ENCODE peak calls at places on chromosomes 1 and 21, in seven cellular contexts. P is CD8-positive, alpha-beta T cell; M is foreskin fibroblast; N is AG10803; H is dorsolateral prefrontal cortex; K is cardiac muscle cell; Z is AG09309. V is an unnamed sample.

GRCh38 chr1:3032970-3033794 is 11.9 kb downstream of the ACTRT2 start:
- DNase-seq in P (peak), M (no peak), N (no peak), H (no peak), K (no peak), Z (no peak), V (no peak)

GRCh38 chr1:178101654-178102053 is 7.8 kb downstream of the RASAL2 start:
- DNase-seq in P (no peak), M (no peak), N (peak), H (no peak), K (no peak), Z (no peak), V (no peak)

GRCh38 chr1:7827134-7827955 is 25.5 kb downstream of the UTS2 start:
- DNase-seq in P (peak), M (no peak), N (peak), H (no peak), K (no peak), Z (no peak), V (no peak)

GRCh38 chr1:4481451-4481850 is 173.0 kb upstream of the AJAP1 start:
- DNase-seq in P (no peak), M (no peak), N (no peak), H (no peak), K (no peak), Z (no peak), V (no peak)

GRCh38 chr1:187641015-187641414 is 812.3 kb downstream of the PLA2G4A start:
- DNase-seq in P (no peak), M (no peak), N (no peak), H (no peak), K (no peak), Z (no peak), V (no peak)

GRCh38 chr21:34333150-34333739 is 30.6 kb upstream of the KCNE2 start:
- DNase-seq in P (no peak), M (peak), N (peak), H (no peak), K (no peak), Z (no peak), V (no peak)

GRCh38 chr1:38589036-38589435 is 270.5 kb downstream of the RRAGC start:
- DNase-seq in P (no peak), M (no peak), N (no peak), H (no peak), K (no peak), Z (no peak), V (no peak)

GRCh38 chr1:79711001-79711431 is 704.5 kb upstream of the ADGRL4 start:
- DNase-seq in P (no peak), M (peak), N (no peak), H (no peak), K (no peak), Z (no peak), V (peak)

GRCh38 chr1:1100296-1100695 is 15.6 kb downstream of the C1orf159 start:
- DNase-seq in P (no peak), M (no peak), N (no peak), H (no peak), K (no peak), Z (no peak), V (no peak)

GRCh38 chr1:239826209-239826608 is 265.5 kb upstream of the FMN2 start:
- DNase-seq in P (no peak), M (no peak), N (no peak), H (no peak), K (no peak), Z (no peak), V (no peak)

GRCh38 chr1:17161137-17161700 is 42.0 kb upstream of the PADI2 start:
- DNase-seq in P (no peak), M (no peak), N (no peak), H (no peak), K (no peak), Z (no peak), V (no peak)

GRCh38 chr1:3060601-3061551 is 8.1 kb upstream of the PRDM16 start:
- DNase-seq in P (no peak), M (no peak), N (no peak), H (no peak), K (no peak), Z (no peak), V (no peak)

GRCh38 chr1:7561331-7561921 is 209.7 kb upstream of the VAMP3 start:
- DNase-seq in P (no peak), M (no peak), N (no peak), H (no peak), K (peak), Z (no peak), V (no peak)

GRCh38 chr1:73674945-73675561 is 522.9 kb downstream of the LRRIQ3 start:
- DNase-seq in P (no peak), M (peak), N (peak), H (no peak), K (peak), Z (no peak), V (no peak)

GRCh38 chr1:6260961-6261614 is at the start of gene GPR153:
- DNase-seq in P (no peak), M (peak), N (peak), H (no peak), K (peak), Z (no peak), V (no peak)

GRCh38 chr1:234780531-234781162 is 170.7 kb upstream of the IRF2BP2 start:
- DNase-seq in P (no peak), M (no peak), N (no peak), H (no peak), K (no peak), Z (no peak), V (no peak)

GRCh38 chr1:212167098-212167497 is 118.1 kb upstream of the PPP2R5A start:
- DNase-seq in P (no peak), M (peak), N (peak), H (no peak), K (no peak), Z (peak), V (peak)

GRCh38 chr1:93907718-93908117 is 1.5 kb downstream of the GCLM start:
- DNase-seq in P (no peak), M (peak), N (peak), H (no peak), K (no peak), Z (peak), V (peak)

GRCh38 chr1:206049293-206049692 is 3.7 kb upstream of the RHEX start:
- DNase-seq in P (no peak), M (no peak), N (no peak), H (no peak), K (no peak), Z (no peak), V (no peak)

GRCh38 chr1:206050655-206051235 is 2.2 kb upstream of the RHEX start:
- DNase-seq in P (no peak), M (no peak), N (no peak), H (no peak), K (no peak), Z (no peak), V (no peak)

GRCh38 chr1:206049919-206050600 is 2.9 kb upstream of the RHEX start:
- DNase-seq in P (no peak), M (no peak), N (no peak), H (no peak), K (no peak), Z (no peak), V (no peak)

GRCh38 chr1:206048582-206048981 is 4.4 kb upstream of the RHEX start:
- DNase-seq in P (no peak), M (no peak), N (no peak), H (no peak), K (no peak), Z (no peak), V (no peak)

DNA sequence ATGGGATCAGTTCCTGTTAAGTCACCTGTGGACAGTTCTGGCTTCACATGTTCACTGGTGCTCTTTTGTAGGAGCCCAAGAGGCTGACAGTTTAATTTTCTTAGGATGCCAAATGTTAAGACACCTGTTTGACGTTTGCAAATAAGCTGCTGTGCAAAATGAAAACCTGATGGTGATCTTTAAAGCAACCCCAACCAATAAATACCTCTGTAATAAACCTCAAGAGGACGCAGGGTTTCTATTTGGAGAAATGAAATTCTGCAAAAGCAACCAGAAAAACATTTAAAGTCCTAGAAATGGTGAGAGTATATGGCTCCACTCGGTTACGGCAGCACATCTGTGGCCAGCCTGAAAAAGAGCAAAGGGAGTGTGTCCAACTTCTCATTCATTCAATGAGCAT is 5.7 kb upstream of the RHEX start:
- DNase-seq in P (no peak), M (no peak), N (no peak), H (no peak), K (no peak), Z (no peak), V (no peak)
- H3K4me3 ChIP-seq in P (no peak), M (no peak), N (no peak), H (no peak), K (no peak), Z (no peak), V (no peak)

GRCh38 chr1:91851130-91852010 is 34.6 kb downstream of the TGFBR3 start:
- DNase-seq in P (no peak), M (peak), N (peak), H (peak), K (peak), Z (no peak), V (peak)
- H3K4me3 ChIP-seq in P (no peak), M (peak), N (peak), H (no peak), K (no peak), Z (no peak), V (peak)

DNA sequence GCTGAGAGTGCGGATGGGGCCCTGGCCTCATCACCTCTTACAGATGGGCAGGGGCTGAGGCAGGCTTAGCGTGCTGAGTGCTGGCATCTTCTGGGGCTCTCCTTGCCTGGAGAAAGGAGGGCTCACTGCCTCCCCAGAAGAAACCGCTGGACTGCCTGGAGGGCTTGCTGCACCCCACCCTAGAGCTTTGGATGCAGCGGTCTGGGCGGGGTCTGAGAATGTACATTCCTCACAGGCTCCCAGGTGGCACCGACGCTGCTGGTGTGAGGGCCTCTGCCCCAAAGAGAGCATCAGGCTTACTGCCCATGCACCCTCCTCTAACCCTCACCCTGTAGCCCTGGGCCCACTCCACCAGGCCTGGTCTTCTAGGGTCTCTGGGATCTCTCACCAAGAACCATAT is 51.1 kb downstream of the RAP1GAP start:
- DNase-seq in P (no peak), M (no peak), N (no peak), H (no peak), K (no peak), Z (no peak), V (no peak)
- H3K4me3 ChIP-seq in P (no peak), M (no peak), N (no peak), H (no peak), K (no peak), Z (no peak), V (no peak)

GRCh38 chr1:9068971-9069323 is 488 bp downstream of the SLC2A5 start:
- DNase-seq in P (no peak), M (peak), N (no peak), H (no peak), K (no peak), Z (no peak), V (no peak)
- H3K4me3 ChIP-seq in P (no peak), M (no peak), N (no peak), H (peak), K (no peak), Z (no peak), V (no peak)

GRCh38 chr1:119632103-119632490 is 16.0 kb downstream of the ZNF697 start:
- DNase-seq in P (no peak), M (no peak), N (no peak), H (no peak), K (no peak), Z (no peak), V (no peak)
- H3K4me3 ChIP-seq in P (no peak), M (no peak), N (peak), H (no peak), K (no peak), Z (no peak), V (no peak)

GRCh38 chr1:47758341-47759237 is 238.6 kb downstream of the TRABD2B start:
- DNase-seq in P (no peak), M (no peak), N (no peak), H (peak), K (no peak), Z (no peak), V (no peak)
- H3K4me3 ChIP-seq in P (no peak), M (no peak), N (no peak), H (no peak), K (no peak), Z (no peak), V (no peak)

GRCh38 chr1:22428672-22429071 is 23.0 kb upstream of the ZBTB40 start:
- DNase-seq in P (no peak), M (peak), N (peak), H (no peak), K (peak), Z (no peak), V (no peak)
- H3K4me3 ChIP-seq in P (peak), M (peak), N (peak), H (no peak), K (peak), Z (peak), V (peak)

DNA sequence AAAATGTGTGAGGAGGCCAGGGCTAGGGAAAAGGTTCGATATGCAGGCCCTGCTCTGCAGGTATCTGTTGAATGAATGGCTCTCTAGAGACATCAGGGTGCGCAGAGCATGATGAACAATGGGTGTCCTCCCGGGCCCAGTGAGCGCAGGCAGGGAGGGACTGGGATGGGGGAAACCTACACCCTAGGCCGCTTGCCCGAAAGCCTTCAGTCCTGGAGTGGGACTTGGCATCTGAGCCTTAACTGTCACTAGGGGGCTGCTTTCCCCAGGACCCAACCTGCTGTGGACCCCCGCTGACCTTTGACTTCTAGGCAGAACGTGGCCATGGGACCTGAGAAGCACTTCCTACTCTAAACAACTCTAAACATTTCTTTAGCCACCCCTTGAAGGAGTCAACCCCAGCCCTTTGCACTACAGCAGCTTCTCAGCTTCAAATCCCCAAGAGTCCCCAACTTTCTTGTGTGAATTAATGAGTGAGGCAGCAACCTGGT is 444 bp upstream of the MAP3K6 start:
- DNase-seq in P (no peak), M (no peak), N (no peak), H (no peak), K (no peak), Z (no peak), V (no peak)
- H3K4me3 ChIP-seq in P (no peak), M (peak), N (peak), H (peak), K (peak), Z (peak), V (peak)

V was measured in skeletal muscle cell.